ENCODE peak calls at places on chromosomes 4 and X, in nine cellular contexts. M is effector memory CD4-positive, alpha-beta T cell; F is sciatic nerve; S is BJ; R is fibroblast of mammary gland; T is neural crest cell; Q is A172; V is SIG-M5; H is smooth muscle cell of the brain vasculature. C is an unnamed sample.

GRCh38 chr4:53863731-53864130 is 200.7 kb downstream of the CHIC2 start:
- DNase-seq in M (no peak), V (no peak), T (no peak), R (peak), H (no peak), F (no peak), Q (peak), S (no peak), C (no peak)

GRCh38 chrX:12488781-12489180 is 302.4 kb upstream of the PRPS2 start:
- DNase-seq in R (no peak), V (no peak), T (no peak), H (no peak), S (no peak), M (no peak), Q (no peak), F (no peak), C (no peak)

GRCh38 chr4:91448668-91449330 is 855.0 kb upstream of the GRID2 start:
- DNase-seq in M (no peak), S (no peak), Q (peak), H (no peak), F (no peak), V (no peak), T (no peak), R (no peak), C (no peak)

GRCh38 chr4:23212558-23212957 is 519.8 kb downstream of the GBA3 start:
- DNase-seq in V (no peak), M (no peak), T (no peak), F (no peak), Q (no peak), R (no peak), H (no peak), S (no peak), C (no peak)

GRCh38 chr4:90572996-90573395 is 445.8 kb downstream of the CCSER1 start:
- DNase-seq in T (no peak), V (no peak), Q (no peak), M (no peak), R (no peak), F (no peak), S (no peak), H (no peak), C (no peak)

GRCh38 chr4:29565256-29565655 is 1154.9 kb upstream of the PCDH7 start:
- DNase-seq in R (no peak), F (no peak), Q (peak), M (no peak), H (no peak), V (no peak), S (no peak), T (no peak), C (no peak)

GRCh38 chrX:11533211-11533651 is 132.5 kb downstream of the ARHGAP6 start:
- DNase-seq in H (peak), Q (peak), M (no peak), V (peak), F (no peak), S (peak), R (peak), T (no peak), C (peak)

GRCh38 chr4:67721770-67722597 is 21.0 kb upstream of the UBA6 start:
- DNase-seq in V (no peak), S (no peak), F (no peak), M (no peak), T (no peak), R (peak), H (no peak), Q (peak), C (no peak)

GRCh38 chr4:153232768-153233167 is 28.5 kb downstream of the TRIM2 start:
- DNase-seq in V (no peak), R (no peak), T (no peak), M (no peak), S (no peak), Q (peak), H (no peak), F (no peak), C (no peak)

GRCh38 chr4:5211274-5211852 is 160.1 kb downstream of the STK32B start:
- DNase-seq in H (no peak), V (no peak), Q (no peak), M (no peak), S (no peak), T (no peak), F (no peak), R (no peak), C (no peak)

GRCh38 chr4:155629183-155629825 is 37.3 kb upstream of the GUCY1A1 start:
- DNase-seq in R (peak), Q (peak), V (no peak), M (no peak), H (no peak), T (no peak), F (no peak), S (no peak), C (no peak)

GRCh38 chr4:64564126-64564525 is 154.9 kb upstream of the TECRL start:
- DNase-seq in R (no peak), H (no peak), Q (peak), T (no peak), V (no peak), F (no peak), S (no peak), M (no peak), C (no peak)

GRCh38 chrX:40154229-40154852 is 56.6 kb upstream of the BCOR start:
- DNase-seq in Q (peak), T (peak), V (no peak), S (no peak), M (no peak), F (no peak), H (no peak), R (no peak), C (no peak)

GRCh38 chr4:27986476-27986875 is 1125.8 kb downstream of the STIM2 start:
- DNase-seq in R (no peak), T (no peak), M (no peak), Q (no peak), H (no peak), F (no peak), S (no peak), V (no peak), C (no peak)

GRCh38 chr4:87718221-87718620 is 68.1 kb downstream of the DMP1 start:
- DNase-seq in M (no peak), H (no peak), V (no peak), S (no peak), F (no peak), Q (no peak), R (peak), T (no peak), C (no peak)

GRCh38 chr4:165294907-165295306 is 32.6 kb upstream of the MSMO1 start:
- DNase-seq in T (no peak), F (no peak), R (no peak), Q (no peak), H (no peak), M (no peak), S (no peak), V (no peak), C (no peak)

GRCh38 chrX:30521440-30522182 is 56.0 kb downstream of the TASL start:
- DNase-seq in M (no peak), R (peak), V (no peak), T (no peak), H (no peak), S (peak), F (no peak), Q (peak), C (no peak)

GRCh38 chrX:104315555-104315954 is 60.8 kb upstream of the ESX1 start:
- DNase-seq in S (no peak), F (no peak), V (no peak), Q (peak), M (no peak), H (no peak), T (no peak), R (peak), C (peak)

GRCh38 chr4:768995-769394 is 56.9 kb downstream of the CPLX1 start:
- DNase-seq in V (no peak), F (no peak), M (no peak), H (no peak), S (no peak), Q (no peak), T (no peak), R (no peak), C (no peak)

GRCh38 chr4:103137446-103137827 is 37.8 kb upstream of the BDH2 start:
- DNase-seq in Q (peak), F (no peak), R (peak), V (no peak), H (no peak), T (no peak), S (no peak), M (no peak), C (peak)

GRCh38 chr4:186840222-186840701 is 116.6 kb upstream of the FAT1 start:
- DNase-seq in M (no peak), S (no peak), Q (peak), H (no peak), V (no peak), T (no peak), F (peak), R (peak), C (no peak)

GRCh38 chrX:16828126-16828908 is 41.8 kb downstream of the RBBP7 start:
- DNase-seq in M (no peak), V (no peak), T (no peak), F (no peak), R (peak), Q (peak), H (no peak), S (no peak), C (peak)

GRCh38 chrX:140821280-140821679 is 111.7 kb downstream of the LINC00632 start:
- DNase-seq in F (no peak), H (no peak), R (no peak), V (no peak), Q (no peak), T (no peak), M (no peak), S (no peak), C (no peak)

C was measured in pulmonary artery endothelial cell.